ENCODE peak calls at places on chromosomes 16 and 17, in eight cellular contexts. K is stimulated activated naive B cell treated with anti-CD40 and anti-IgM and Interleukin-4, amounts not matched to agents 10 μg/mL and 1 μg/mL and 100 μg/mL, for 72 hours; R is sigmoid colon; W is HAP-1; F is T-cell; X is stimulated activated CD4-positive, alpha-beta T cell treated with anti-CD3 and anti-CD28 coated beads, Interleukin-4, amount 100 ng/mL, for 48 hours; S is H54; E is activated naive CD8-positive, alpha-beta T cell treated with anti-CD3 and anti-CD28 coated beads, Interleukin-2, amount 50 U/mL, for 24 hours. M is an unnamed sample.

GRCh38 chr16:83785455-83785854 is 22.3 kb upstream of the HSBP1 start:
- DNase-seq in K (no peak), R (no peak), W (no peak), F (no peak), X (no peak), S (no peak), E (no peak), M (no peak)

GRCh38 chr16:85005278-85006069 is 5.9 kb downstream of the ZDHHC7 start:
- DNase-seq in K (no peak), R (peak), W (no peak), F (no peak), X (no peak), S (peak), E (no peak), M (no peak)

GRCh38 chr16:51773491-51773890 is 622.4 kb upstream of the SALL1 start:
- DNase-seq in K (no peak), R (no peak), W (no peak), F (no peak), X (no peak), S (no peak), E (no peak), M (no peak)

GRCh38 chr17:20310481-20310880 is 156.9 kb downstream of the LGALS9B start:
- DNase-seq in K (no peak), R (no peak), W (no peak), F (no peak), X (no peak), S (no peak), E (no peak), M (no peak)

GRCh38 chr17:1713878-1714487 is 3.8 kb upstream of the TLCD2 start:
- DNase-seq in K (no peak), R (no peak), W (peak), F (no peak), X (no peak), S (no peak), E (no peak), M (no peak)

GRCh38 chr16:56370836-56371235 is 54.5 kb downstream of the AMFR start:
- DNase-seq in K (no peak), R (no peak), W (no peak), F (no peak), X (no peak), S (no peak), E (no peak), M (no peak)

GRCh38 chr17:59496178-59496577 is 69.2 kb upstream of the DHX40 start:
- DNase-seq in K (no peak), R (no peak), W (no peak), F (no peak), X (no peak), S (no peak), E (no peak), M (no peak)

GRCh38 chr16:11100239-11100750 is 155.7 kb downstream of the SOCS1 start:
- DNase-seq in K (no peak), R (peak), W (no peak), F (no peak), X (no peak), S (peak), E (peak), M (no peak)

GRCh38 chr17:56756536-56756935 is 77.2 kb downstream of the C17orf67 start:
- DNase-seq in K (no peak), R (no peak), W (no peak), F (no peak), X (no peak), S (peak), E (no peak), M (no peak)

GRCh38 chr16:59249049-59249448 is 514.9 kb upstream of the GOT2 start:
- DNase-seq in K (no peak), R (no peak), W (no peak), F (no peak), X (no peak), S (no peak), E (no peak), M (no peak)

GRCh38 chr17:33667671-33668070 is 374.6 kb upstream of the ASIC2 start:
- DNase-seq in K (no peak), R (no peak), W (no peak), F (no peak), X (no peak), S (no peak), E (no peak), M (no peak)

GRCh38 chr16:74868501-74868900 is 93.9 kb upstream of the FA2H start:
- DNase-seq in K (no peak), R (no peak), W (peak), F (no peak), X (no peak), S (no peak), E (no peak), M (no peak)

GRCh38 chr17:50051082-50051576 is 4.8 kb upstream of the ITGA3 start:
- DNase-seq in K (peak), R (no peak), W (no peak), F (no peak), X (peak), S (peak), E (peak), M (no peak)

GRCh38 chr17:80877095-80877828 is 114.4 kb upstream of the CHMP6 start:
- DNase-seq in K (peak), R (no peak), W (no peak), F (no peak), X (peak), S (no peak), E (peak), M (peak)

GRCh38 chr17:18951941-18952842 is at the start of gene SLC5A10:
- DNase-seq in K (no peak), R (no peak), W (no peak), F (no peak), X (no peak), S (no peak), E (no peak), M (no peak)

GRCh38 chr17:30957741-30958140 is 13.1 kb upstream of the RNF135 start:
- DNase-seq in K (no peak), R (no peak), W (no peak), F (no peak), X (no peak), S (no peak), E (no peak), M (no peak)

GRCh38 chr17:66459811-66460270 is 157.4 kb downstream of the PRKCA start:
- DNase-seq in K (no peak), R (peak), W (no peak), F (no peak), X (no peak), S (peak), E (no peak), M (no peak)

GRCh38 chr17:62616993-62617893 is 10.2 kb upstream of the MRC2 start:
- DNase-seq in K (no peak), R (no peak), W (no peak), F (no peak), X (no peak), S (no peak), E (no peak), M (no peak)

GRCh38 chr16:88681709-88682451 is 4.4 kb downstream of the SNAI3 start:
- DNase-seq in K (peak), R (no peak), W (no peak), F (peak), X (peak), S (no peak), E (peak), M (peak)

GRCh38 chr17:78479369-78479768 is 97.8 kb downstream of the DNAH17 start:
- DNase-seq in K (no peak), R (no peak), W (no peak), F (no peak), X (no peak), S (no peak), E (no peak), M (no peak)

GRCh38 chr16:86570542-86571196 is 4.0 kb downstream of the FOXC2 start:
- DNase-seq in K (no peak), R (no peak), W (no peak), F (no peak), X (no peak), S (no peak), E (no peak), M (no peak)

GRCh38 chr17:4548721-4549531 is 6.3 kb downstream of the MYBBP1A start:
- DNase-seq in K (no peak), R (peak), W (no peak), F (no peak), X (no peak), S (no peak), E (no peak), M (no peak)

GRCh38 chr17:19302791-19303233 is 59.7 kb downstream of the B9D1 start:
- DNase-seq in K (peak), R (peak), W (no peak), F (no peak), X (no peak), S (no peak), E (no peak), M (no peak)

GRCh38 chr17:80986816-80987480 is 4.7 kb upstream of the CHMP6 start:
- DNase-seq in K (no peak), R (no peak), W (no peak), F (no peak), X (no peak), S (no peak), E (no peak), M (no peak)

GRCh38 chr16:3645504-3646347 is 8.8 kb upstream of the DNASE1 start:
- DNase-seq in K (no peak), R (peak), W (peak), F (no peak), X (no peak), S (no peak), E (no peak), M (no peak)

GRCh38 chr17:75110307-75110937 is 653 bp downstream of the ARMC7 start:
- DNase-seq in K (no peak), R (no peak), W (peak), F (no peak), X (no peak), S (no peak), E (no peak), M (no peak)

GRCh38 chr16:29789775-29790182 is 772 bp upstream of the KIF22 start:
- DNase-seq in K (no peak), R (no peak), W (no peak), F (no peak), X (no peak), S (no peak), E (no peak), M (no peak)

GRCh38 chr17:62626719-62627218 is 701 bp upstream of the MRC2 start:
- DNase-seq in K (peak), R (peak), W (peak), F (no peak), X (peak), S (peak), E (peak), M (peak)

GRCh38 chr17:28970879-28971278 is 19.6 kb upstream of the PHF12 start:
- DNase-seq in K (no peak), R (no peak), W (no peak), F (no peak), X (no peak), S (no peak), E (no peak), M (no peak)

GRCh38 chr16:53770641-53771040 is 66.7 kb downstream of the FTO start:
- DNase-seq in K (no peak), R (no peak), W (no peak), F (no peak), X (no peak), S (no peak), E (no peak), M (no peak)

GRCh38 chr16:2471016-2471652 is at the start of gene NTN3:
- DNase-seq in K (no peak), R (no peak), W (peak), F (no peak), X (no peak), S (no peak), E (peak), M (no peak)

GRCh38 chr16:8989099-8989878 is 25.6 kb upstream of the USP7 start:
- DNase-seq in K (no peak), R (no peak), W (no peak), F (no peak), X (no peak), S (no peak), E (no peak), M (no peak)

GRCh38 chr16:14088155-14088753 is 17.1 kb downstream of the MRTFB start:
- DNase-seq in K (no peak), R (no peak), W (no peak), F (no peak), X (no peak), S (no peak), E (no peak), M (no peak)

GRCh38 chr17:81291662-81292061 is 3.4 kb downstream of the SLC38A10 start:
- DNase-seq in K (peak), R (peak), W (peak), F (peak), X (peak), S (peak), E (peak), M (peak)

GRCh38 chr17:3475812-3476686 is at the start of gene ASPA:
- DNase-seq in K (no peak), R (no peak), W (peak), F (no peak), X (no peak), S (no peak), E (no peak), M (no peak)

GRCh38 chr17:34840758-34841157 is 120.5 kb downstream of the CCT6B start:
- DNase-seq in K (no peak), R (no peak), W (no peak), F (no peak), X (no peak), S (no peak), E (no peak), M (no peak)

GRCh38 chr17:40551091-40551873 is 14.0 kb downstream of the CCR7 start:
- DNase-seq in K (no peak), R (peak), W (no peak), F (no peak), X (no peak), S (no peak), E (no peak), M (no peak)

M was measured in GM12891.